ENCODE peak calls at places on chromosomes 16 and 17, in six cellular contexts. B is H1, L is GM12891, P is GM12878, Y is K562, V is HepG2. K is an unnamed sample.

GRCh38 chr17:67074781-67075180 is 30.4 kb downstream of the CACNG1 start:
- DNase-seq in P (no peak), L (no peak), Y (no peak), B (no peak), V (no peak), K (no peak)

GRCh38 chr16:87628940-87629339 is 26.6 kb downstream of the JPH3 start:
- DNase-seq in Y (no peak), P (no peak), B (no peak), V (no peak), L (peak), K (no peak)

GRCh38 chr16:1296688-1297412 is 12.6 kb upstream of the UBE2I start:
- DNase-seq in V (peak), Y (no peak), B (no peak), P (no peak), L (no peak), K (no peak)

GRCh38 chr17:74757502-74757901 is 9.1 kb downstream of the NHERF1 start:
- DNase-seq in P (no peak), V (no peak), Y (no peak), B (no peak), L (no peak), K (no peak)

GRCh38 chr16:67170948-67171649 is 761 bp downstream of the NOL3 start:
- DNase-seq in V (peak), Y (peak), B (no peak), L (no peak), P (no peak), K (no peak)

GRCh38 chr17:66203274-66204015 is 11.5 kb upstream of the CEP112 start:
- DNase-seq in V (peak), B (no peak), Y (no peak), L (no peak), P (no peak), K (no peak)

GRCh38 chr17:35170968-35171771 is 23.0 kb downstream of the SLC35G3 start:
- DNase-seq in Y (no peak), L (peak), V (no peak), B (no peak), P (no peak), K (no peak)

GRCh38 chr17:20823890-20824289 is 218.9 kb downstream of the USP22 start:
- DNase-seq in B (no peak), Y (no peak), P (no peak), L (no peak), V (no peak), K (no peak)

GRCh38 chr17:60745544-60745943 is 67.9 kb downstream of the BCAS3 start:
- DNase-seq in V (no peak), L (no peak), Y (no peak), B (no peak), P (no peak), K (no peak)

GRCh38 chr16:11528053-11528452 is 58.7 kb downstream of the LITAF start:
- DNase-seq in P (no peak), B (no peak), Y (no peak), V (no peak), L (no peak), K (no peak)

GRCh38 chr16:11533588-11533987 is 53.1 kb downstream of the LITAF start:
- DNase-seq in Y (no peak), B (no peak), P (no peak), L (no peak), V (no peak), K (no peak)

GRCh38 chr16:11534262-11534661 is 52.5 kb downstream of the LITAF start:
- DNase-seq in P (no peak), B (no peak), Y (no peak), V (no peak), L (no peak), K (no peak)

GRCh38 chr16:11526921-11527320 is 59.8 kb downstream of the LITAF start:
- DNase-seq in B (no peak), V (no peak), Y (no peak), P (no peak), L (no peak), K (no peak)

DNA sequence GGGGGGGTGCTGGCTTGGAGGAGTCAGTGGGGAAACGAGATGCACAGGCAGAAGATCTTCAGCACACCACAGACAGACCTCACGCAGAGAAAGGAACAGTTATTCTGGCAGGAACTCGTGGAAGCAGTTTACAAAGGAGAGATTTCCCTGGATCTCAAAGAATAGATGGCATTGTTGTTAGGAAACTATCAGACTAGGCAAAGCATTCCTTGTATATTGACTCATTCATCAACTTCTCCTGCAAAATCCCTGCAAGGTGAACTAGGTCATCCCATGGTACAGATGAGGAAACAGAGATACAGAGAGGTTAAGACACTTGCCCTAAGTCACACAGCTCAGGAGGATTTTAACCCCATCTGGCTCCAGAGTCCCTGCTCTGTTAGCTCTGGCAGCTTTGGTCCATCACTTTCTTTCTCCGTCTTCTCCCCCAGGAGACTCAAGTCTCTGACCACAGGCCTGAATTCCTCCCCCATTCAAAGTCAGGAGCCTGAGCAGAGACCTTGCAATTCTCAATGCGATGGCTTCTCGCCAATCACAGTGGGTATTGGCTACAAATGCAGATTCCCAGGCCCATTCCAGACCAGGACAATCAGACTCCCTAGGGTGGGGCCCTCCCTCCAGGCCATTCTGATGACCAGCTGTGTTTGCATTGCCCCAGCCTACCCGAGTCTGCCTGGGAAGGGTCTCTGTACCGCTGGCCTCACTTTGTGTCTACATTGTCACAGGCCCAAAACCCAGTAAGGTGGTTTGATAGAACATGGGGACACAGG is 56.4 kb downstream of the LITAF start:
- DNase-seq in P (no peak), Y (no peak), V (peak), B (no peak), L (no peak), K (no peak)
- TF ChIP-seq TAF1 in P (no peak), Y (no peak), V (no peak), B (no peak), L (no peak), K (no peak)

GRCh38 chr16:20901441-20902112 is 1.0 kb downstream of the LYRM1 start:
- DNase-seq in Y (no peak), L (no peak), B (no peak), V (peak), P (no peak), K (peak)
- TF ChIP-seq POLR2AphosphoS5 in Y (no peak), L (peak), B (peak), V (no peak), P (no peak), K (no peak)

GRCh38 chr16:48386559-48387312 is 1.5 kb upstream of the SIAH1 start:
- DNase-seq in P (no peak), B (no peak), V (no peak), Y (no peak), L (no peak), K (no peak)
- TF ChIP-seq POLR2A in P (no peak), B (no peak), V (no peak), Y (no peak), L (no peak), K (no peak)

GRCh38 chr16:79629003-79629402 is 28.5 kb upstream of the MAF start:
- DNase-seq in L (no peak), Y (no peak), P (no peak), B (no peak), V (no peak), K (no peak)

GRCh38 chr16:79627092-79627491 is 26.6 kb upstream of the MAF start:
- DNase-seq in B (no peak), P (no peak), L (no peak), Y (no peak), V (no peak), K (no peak)

GRCh38 chr16:79635488-79635887 is 35.0 kb upstream of the MAF start:
- DNase-seq in L (no peak), V (no peak), B (no peak), Y (no peak), P (no peak), K (no peak)

GRCh38 chr16:79628501-79628975 is 28.0 kb upstream of the MAF start:
- DNase-seq in B (no peak), V (no peak), L (peak), P (peak), Y (no peak), K (peak)

DNA sequence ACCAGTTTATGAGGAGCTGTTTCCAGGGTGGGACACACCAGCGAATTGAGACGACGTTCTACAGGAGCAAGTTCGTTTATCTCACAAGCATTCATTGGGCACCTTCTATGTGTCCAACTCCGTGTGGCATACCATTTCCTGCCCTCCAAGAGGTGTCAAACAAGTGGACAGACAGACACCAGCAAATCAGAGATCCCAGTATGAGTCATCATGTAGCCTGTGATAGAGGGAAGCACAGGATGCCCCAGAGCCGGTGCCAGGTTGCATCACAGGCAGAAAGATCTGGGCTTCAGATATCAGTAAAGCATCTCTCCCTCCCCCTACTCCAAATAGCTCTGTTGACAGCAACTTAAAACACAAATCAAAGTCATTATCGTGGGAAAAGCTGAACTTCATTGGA is 31.8 kb upstream of the MAF start:
- DNase-seq in B (no peak), P (no peak), Y (no peak), L (no peak), V (no peak), K (no peak)
- TF ChIP-seq TAF1 in B (no peak), P (no peak), Y (no peak), L (no peak), V (no peak), K (no peak)

K was measured in GM12892.